ENCODE peak calls at places on chromosomes 12 and 14, in ten cellular contexts. U is cardiac muscle cell; E is heart left ventricle; M is CD8-positive, alpha-beta T cell; K is left ventricle myocardium inferior; H is GM23338; P is RWPE1; F is testis; O is IMR-90; V is CD4-positive, alpha-beta T cell. B is an unnamed sample.

GRCh38 chr14:51877807-51878206 is 17.4 kb downstream of the GNG2 start:
- DNase-seq in U (no peak), E (no peak), M (no peak), K (no peak), H (no peak), P (no peak), F (no peak), O (no peak), V (no peak), B (no peak)

GRCh38 chr14:70061108-70061507 is 127.6 kb downstream of the SLC8A3 start:
- DNase-seq in U (no peak), E (no peak), M (no peak), K (no peak), H (no peak), P (peak; percentile 60), F (no peak), O (no peak), V (no peak), B (no peak)

GRCh38 chr12:113149361-113150150 is at the start of gene CFAP73:
- DNase-seq in U (peak; percentile 90), E (peak; percentile 71), M (no peak), K (peak; percentile 59), H (peak; percentile 98), P (peak; percentile 84), F (peak; percentile 90), O (peak; percentile 75), V (peak; percentile 14), B (peak; percentile 84)

GRCh38 chr12:31954925-31955678 is 4.1 kb upstream of the RESF1 start:
- DNase-seq in U (no peak), E (no peak), M (no peak), K (no peak), H (no peak), P (no peak), F (no peak), O (no peak), V (no peak), B (no peak)

GRCh38 chr12:6825398-6826124 is 2.6 kb upstream of the P3H3 start:
- DNase-seq in U (peak; percentile 86), E (peak; percentile 92), M (peak; percentile 59), K (peak; percentile 87), H (peak; percentile 91), P (peak; percentile 64), F (peak; percentile 89), O (peak; percentile 84), V (peak; percentile 81), B (peak; percentile 85)

GRCh38 chr12:6761849-6762248 is 4.3 kb upstream of the PTMS start:
- DNase-seq in U (no peak), E (no peak), M (no peak), K (no peak), H (no peak), P (no peak), F (no peak), O (no peak), V (no peak), B (no peak)

GRCh38 chr12:108112815-108113556 is 16.1 kb upstream of the WSCD2 start:
- DNase-seq in U (peak; percentile 82), E (no peak), M (no peak), K (no peak), H (peak; percentile 81), P (no peak), F (no peak), O (no peak), V (no peak), B (peak; percentile 53)

GRCh38 chr12:76799362-76799761 is 35.4 kb downstream of the ZDHHC17 start:
- DNase-seq in U (no peak), E (no peak), M (no peak), K (no peak), H (no peak), P (peak; percentile 60), F (no peak), O (no peak), V (no peak), B (no peak)

GRCh38 chr12:100993916-100994315 is 199.3 kb downstream of the ANO4 start:
- DNase-seq in U (no peak), E (no peak), M (no peak), K (no peak), H (peak; percentile 65), P (no peak), F (no peak), O (no peak), V (no peak), B (no peak)

GRCh38 chr12:5376591-5377207 is 55.2 kb upstream of the NTF3 start:
- DNase-seq in U (no peak), E (no peak), M (no peak), K (no peak), H (no peak), P (no peak), F (no peak), O (no peak), V (no peak), B (no peak)

GRCh38 chr14:99038401-99038800 is 233.6 kb downstream of the BCL11B start:
- DNase-seq in U (no peak), E (no peak), M (no peak), K (no peak), H (no peak), P (no peak), F (no peak), O (no peak), V (no peak), B (no peak)

GRCh38 chr12:108787539-108787938 is 56.2 kb upstream of the CORO1C start:
- DNase-seq in U (no peak), E (no peak), M (no peak), K (no peak), H (no peak), P (no peak), F (no peak), O (no peak), V (no peak), B (no peak)

GRCh38 chr12:873954-874353 is 75.5 kb downstream of the RAD52 start:
- DNase-seq in U (no peak), E (no peak), M (no peak), K (no peak), H (no peak), P (peak; percentile 3), F (peak; percentile 43), O (no peak), V (no peak), B (no peak)

GRCh38 chr14:76806446-76806845 is 6.2 kb downstream of the ANGEL1 start:
- DNase-seq in U (no peak), E (no peak), M (no peak), K (no peak), H (no peak), P (no peak), F (no peak), O (no peak), V (no peak), B (no peak)

GRCh38 chr12:50689437-50689836 is 74.5 kb upstream of the ATF1 start:
- DNase-seq in U (no peak), E (no peak), M (no peak), K (no peak), H (no peak), P (no peak), F (no peak), O (no peak), V (no peak), B (no peak)

GRCh38 chr12:122130150-122130549 is 43.9 kb downstream of the IL31 start:
- DNase-seq in U (no peak), E (peak; percentile 33), M (no peak), K (no peak), H (no peak), P (peak; percentile 71), F (no peak), O (peak; percentile 48), V (no peak), B (no peak)

GRCh38 chr14:34113051-34113511 is 162.2 kb upstream of the EGLN3 start:
- DNase-seq in U (no peak), E (no peak), M (no peak), K (no peak), H (no peak), P (peak; percentile 74), F (no peak), O (peak; percentile 31), V (no peak), B (no peak)

GRCh38 chr12:9674226-9674590 is 4.7 kb downstream of the CLEC2D start:
- DNase-seq in U (no peak), E (no peak), M (no peak), K (no peak), H (no peak), P (no peak), F (no peak), O (no peak), V (no peak), B (no peak)

GRCh38 chr12:71684081-71684480 is 1.8 kb upstream of the TMEM19 start:
- DNase-seq in U (no peak), E (no peak), M (no peak), K (no peak), H (peak; percentile 34), P (no peak), F (no peak), O (no peak), V (no peak), B (no peak)

GRCh38 chr14:26866741-26867140 is 268.9 kb upstream of the NOVA1 start:
- DNase-seq in U (no peak), E (no peak), M (no peak), K (no peak), H (no peak), P (no peak), F (no peak), O (no peak), V (no peak), B (no peak)
- H3K27ac ChIP-seq in U (no peak overlapping the region), E (no peak overlapping the region), M (no peak overlapping the region), K (no peak overlapping the region), H (no peak overlapping the region), P (no peak overlapping the region), F (no peak overlapping the region), O (no peak overlapping the region), V (no peak overlapping the region), B (no peak overlapping the region)

DNA sequence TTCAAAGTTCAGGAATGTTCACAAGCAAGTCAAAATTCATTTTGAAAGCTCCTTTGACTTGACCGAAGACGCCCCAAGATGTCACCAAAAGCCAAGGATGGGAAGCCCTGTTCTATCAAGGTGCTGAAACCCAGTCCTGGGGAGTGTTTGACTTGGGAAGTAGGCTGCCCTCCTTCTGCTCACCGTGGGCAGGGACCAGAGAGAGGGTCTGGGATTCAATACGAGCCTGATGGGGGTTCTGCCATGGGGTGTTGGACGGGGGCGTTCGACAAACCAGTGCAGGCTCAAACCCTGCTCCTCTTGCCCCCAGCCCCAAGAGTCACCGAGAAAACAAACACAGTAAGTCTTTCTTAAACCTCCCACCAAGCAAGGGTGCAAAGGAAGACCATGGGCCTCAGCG is 150.1 kb upstream of the DIO3 start:
- DNase-seq in U (no peak), E (no peak), M (no peak), K (no peak), H (no peak), P (no peak), F (no peak), O (no peak), V (no peak), B (no peak)
- H3K27ac ChIP-seq in U (no peak overlapping the region), E (no peak overlapping the region), M (no peak overlapping the region), K (no peak overlapping the region), H (no peak overlapping the region), P (no peak overlapping the region), F (no peak overlapping the region), O (no peak overlapping the region), V (no peak overlapping the region), B (no peak overlapping the region)

GRCh38 chr14:92794961-92795360 is 856 bp downstream of the GOLGA5 start:
- DNase-seq in U (no peak), E (no peak), M (no peak), K (no peak), H (no peak), P (no peak), F (no peak), O (no peak), V (no peak), B (peak; percentile 48)
- H3K27ac ChIP-seq in U (peak overlapping the region; percentile 96), E (peak overlapping the region; percentile 77), M (peak overlapping the region; percentile 92), K (peak overlapping the region; percentile 83), H (no peak overlapping the region), P (peak overlapping the region; percentile 75), F (peak overlapping the region; percentile 84), O (peak overlapping the region; percentile 88), V (peak overlapping the region; percentile 59), B (no peak overlapping the region)

GRCh38 chr12:117041798-117042170 is 57.4 kb downstream of the TESC start:
- DNase-seq in U (no peak), E (no peak), M (no peak), K (no peak), H (no peak), P (no peak), F (no peak), O (no peak), V (no peak), B (peak; percentile 5)
- H3K27ac ChIP-seq in U (peak overlapping the region; percentile 54), E (no peak overlapping the region), M (no peak overlapping the region), K (peak overlapping the region; percentile 66), H (no peak overlapping the region), P (no peak overlapping the region), F (no peak overlapping the region), O (no peak overlapping the region), V (no peak overlapping the region), B (no peak overlapping the region)